ENCODE peak calls at places on chromosomes 4 and X, in six cellular contexts. X is activated CD8-positive, alpha-beta memory T cell treated with anti-CD3 and anti-CD28 coated beads for 4 hours; L is iPS DF 19.7; R is IMR-90; U is hippocampal formation; Y is DMS 273 treated with DMSO at 0.1 percent for 48 hours. N is an unnamed sample.

GRCh38 chrX:9745417-9746115 is 20.1 kb downstream of the GPR143 start:
- DNase-seq in X (no peak), L (no peak), R (peak; percentile 3), U (no peak), Y (no peak), N (no peak)

GRCh38 chrX:97790850-97791249 is 907.1 kb downstream of the RPA4 start:
- DNase-seq in X (no peak), L (no peak), R (no peak), U (no peak), Y (no peak), N (no peak)

GRCh38 chr4:127685292-127685691 is 44.9 kb upstream of the SLC25A31 start:
- DNase-seq in X (no peak), L (no peak), R (peak; percentile 73), U (no peak), Y (no peak), N (no peak)

GRCh38 chrX:96436105-96436504 is 248.5 kb upstream of the DIAPH2 start:
- DNase-seq in X (no peak), L (no peak), R (peak; percentile 69), U (no peak), Y (no peak), N (no peak)

GRCh38 chrX:111041018-111041462 is 55.0 kb upstream of the PAK3 start:
- DNase-seq in X (no peak), L (no peak), R (peak; percentile 90), U (no peak), Y (no peak), N (peak; percentile 24)

GRCh38 chr4:113684534-113685091 is 76.9 kb downstream of the CAMK2D start:
- DNase-seq in X (no peak), L (no peak), R (peak; percentile 84), U (peak; percentile 10), Y (no peak), N (no peak)

GRCh38 chrX:29902004-29902403 is 313.4 kb upstream of the MAGEB2 start:
- DNase-seq in X (no peak), L (no peak), R (no peak), U (no peak), Y (no peak), N (no peak)

GRCh38 chr4:173171098-173171497 is 2.5 kb downstream of the GALNT7 start:
- DNase-seq in X (no peak), L (no peak), R (peak; percentile 52), U (no peak), Y (no peak), N (peak; percentile 5)

GRCh38 chrX:2954541-2954940 is 25.4 kb upstream of the ARSD start:
- DNase-seq in X (no peak), L (no peak), R (no peak), U (no peak), Y (no peak), N (no peak)